ENCODE peak calls at places on chromosomes 6 and 20, in ten cellular contexts. One of them, this sample, is unnamed.

GRCh38 chr6:7669742-7670141 is 56.2 kb upstream of the BMP6 start:
- DNase-seq in left lung: no peak
- DNase-seq in pancreas: no peak
- DNase-seq in brain microvascular endothelial cell: no peak
- DNase-seq in upper lobe of right lung: no peak
- DNase-seq in testis: no peak
- DNase-seq in psoas muscle: no peak
- DNase-seq in cardiac muscle cell: no peak
- DNase-seq in spleen: no peak
- DNase-seq in transverse colon: no peak
- DNase-seq in this sample: no peak

GRCh38 chr6:167858086-167858591 is 31.4 kb downstream of the AFDN start:
- DNase-seq in left lung: no peak
- DNase-seq in pancreas: no peak
- DNase-seq in brain microvascular endothelial cell: peak
- DNase-seq in upper lobe of right lung: no peak
- DNase-seq in testis: no peak
- DNase-seq in psoas muscle: no peak
- DNase-seq in cardiac muscle cell: no peak
- DNase-seq in spleen: no peak
- DNase-seq in transverse colon: no peak
- DNase-seq in this sample: no peak

GRCh38 chr6:83889625-83890024 is 30.1 kb downstream of the CYB5R4 start:
- DNase-seq in left lung: no peak
- DNase-seq in pancreas: no peak
- DNase-seq in brain microvascular endothelial cell: no peak
- DNase-seq in upper lobe of right lung: no peak
- DNase-seq in testis: no peak
- DNase-seq in psoas muscle: no peak
- DNase-seq in cardiac muscle cell: no peak
- DNase-seq in spleen: no peak
- DNase-seq in transverse colon: no peak
- DNase-seq in this sample: no peak

GRCh38 chr6:106886922-106887797 is 87.4 kb downstream of the CD24 start:
- DNase-seq in left lung: no peak
- DNase-seq in pancreas: no peak
- DNase-seq in brain microvascular endothelial cell: no peak
- DNase-seq in upper lobe of right lung: no peak
- DNase-seq in testis: no peak
- DNase-seq in psoas muscle: no peak
- DNase-seq in cardiac muscle cell: peak
- DNase-seq in spleen: no peak
- DNase-seq in transverse colon: no peak
- DNase-seq in this sample: no peak

GRCh38 chr20:63625771-63626423 is 1.0 kb downstream of the GMEB2 start:
- DNase-seq in left lung: peak
- DNase-seq in pancreas: peak
- DNase-seq in brain microvascular endothelial cell: peak
- DNase-seq in upper lobe of right lung: peak
- DNase-seq in testis: no peak
- DNase-seq in psoas muscle: no peak
- DNase-seq in cardiac muscle cell: peak
- DNase-seq in spleen: peak
- DNase-seq in transverse colon: peak
- DNase-seq in this sample: peak

GRCh38 chr20:16296933-16297332 is 276.3 kb downstream of the KIF16B start:
- DNase-seq in left lung: no peak
- DNase-seq in pancreas: no peak
- DNase-seq in brain microvascular endothelial cell: no peak
- DNase-seq in upper lobe of right lung: no peak
- DNase-seq in testis: peak
- DNase-seq in psoas muscle: no peak
- DNase-seq in cardiac muscle cell: no peak
- DNase-seq in spleen: no peak
- DNase-seq in transverse colon: no peak
- DNase-seq in this sample: no peak

GRCh38 chr6:154457046-154457713 is 53.3 kb downstream of the CNKSR3 start:
- DNase-seq in left lung: no peak
- DNase-seq in pancreas: no peak
- DNase-seq in brain microvascular endothelial cell: peak
- DNase-seq in upper lobe of right lung: no peak
- DNase-seq in testis: no peak
- DNase-seq in psoas muscle: no peak
- DNase-seq in cardiac muscle cell: no peak
- DNase-seq in spleen: no peak
- DNase-seq in transverse colon: no peak
- DNase-seq in this sample: no peak

GRCh38 chr6:150016324-150017185 is 8.8 kb downstream of the RAET1L start:
- DNase-seq in left lung: no peak
- DNase-seq in pancreas: peak
- DNase-seq in brain microvascular endothelial cell: peak
- DNase-seq in upper lobe of right lung: no peak
- DNase-seq in testis: peak
- DNase-seq in psoas muscle: no peak
- DNase-seq in cardiac muscle cell: peak
- DNase-seq in spleen: peak
- DNase-seq in transverse colon: peak
- DNase-seq in this sample: peak

GRCh38 chr6:79665725-79666551 is 34.8 kb downstream of the SH3BGRL2 start:
- DNase-seq in left lung: no peak
- DNase-seq in pancreas: no peak
- DNase-seq in brain microvascular endothelial cell: no peak
- DNase-seq in upper lobe of right lung: no peak
- DNase-seq in testis: no peak
- DNase-seq in psoas muscle: no peak
- DNase-seq in cardiac muscle cell: peak
- DNase-seq in spleen: no peak
- DNase-seq in transverse colon: no peak
- DNase-seq in this sample: no peak

GRCh38 chr6:107589199-107589598 is 99.3 kb downstream of the SOBP start:
- DNase-seq in left lung: no peak
- DNase-seq in pancreas: no peak
- DNase-seq in brain microvascular endothelial cell: no peak
- DNase-seq in upper lobe of right lung: no peak
- DNase-seq in testis: no peak
- DNase-seq in psoas muscle: no peak
- DNase-seq in cardiac muscle cell: no peak
- DNase-seq in spleen: no peak
- DNase-seq in transverse colon: no peak
- DNase-seq in this sample: no peak

GRCh38 chr6:156268849-156269248 is 508.3 kb upstream of the ARID1B start:
- DNase-seq in left lung: no peak
- DNase-seq in pancreas: no peak
- DNase-seq in brain microvascular endothelial cell: no peak
- DNase-seq in upper lobe of right lung: no peak
- DNase-seq in testis: no peak
- DNase-seq in psoas muscle: no peak
- DNase-seq in cardiac muscle cell: no peak
- DNase-seq in spleen: no peak
- DNase-seq in transverse colon: no peak
- DNase-seq in this sample: no peak

DNA sequence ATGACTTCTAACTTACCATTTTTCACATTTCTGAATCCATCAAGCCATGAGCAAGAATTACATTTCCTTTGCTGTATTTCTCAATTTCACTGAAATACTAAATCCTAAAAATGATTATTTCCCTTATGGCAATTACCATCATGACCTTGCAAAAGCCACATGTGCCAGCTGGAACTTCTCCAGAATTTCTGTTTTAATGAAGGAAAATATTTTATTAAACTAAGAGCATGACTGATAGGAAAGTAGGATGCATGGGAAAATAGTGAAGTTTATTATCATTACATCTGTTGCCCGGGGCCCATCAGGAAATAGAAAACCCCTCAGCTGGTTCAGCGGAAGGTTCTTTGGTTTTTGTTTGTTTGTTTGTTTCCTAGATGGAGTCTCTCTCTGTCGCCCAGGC is 14.4 kb upstream of the TMEM242 start:
- DNase-seq in left lung: no peak
- DNase-seq in pancreas: no peak
- DNase-seq in brain microvascular endothelial cell: no peak
- DNase-seq in upper lobe of right lung: no peak
- DNase-seq in testis: no peak
- DNase-seq in psoas muscle: no peak
- DNase-seq in cardiac muscle cell: no peak
- DNase-seq in spleen: no peak
- DNase-seq in transverse colon: no peak
- DNase-seq in this sample: no peak
- H3K27ac ChIP-seq in left lung: no peak
- H3K27ac ChIP-seq in pancreas: no peak
- H3K27ac ChIP-seq in brain microvascular endothelial cell: no peak
- H3K27ac ChIP-seq in upper lobe of right lung: no peak
- H3K27ac ChIP-seq in testis: no peak
- H3K27ac ChIP-seq in psoas muscle: no peak
- H3K27ac ChIP-seq in cardiac muscle cell: no peak
- H3K27ac ChIP-seq in spleen: no peak
- H3K27ac ChIP-seq in transverse colon: no peak
- H3K27ac ChIP-seq in this sample: no peak

GRCh38 chr6:14664112-14664592 is 546.6 kb downstream of the CD83 start:
- DNase-seq in left lung: no peak
- DNase-seq in pancreas: no peak
- DNase-seq in brain microvascular endothelial cell: no peak
- DNase-seq in upper lobe of right lung: no peak
- DNase-seq in testis: no peak
- DNase-seq in psoas muscle: no peak
- DNase-seq in cardiac muscle cell: no peak
- DNase-seq in spleen: peak
- DNase-seq in transverse colon: no peak
- DNase-seq in this sample: no peak
- TF ChIP-seq CTCF in left lung: no peak
- TF ChIP-seq CTCF in pancreas: no peak
- TF ChIP-seq CTCF in brain microvascular endothelial cell: no peak
- TF ChIP-seq CTCF in upper lobe of right lung: no peak
- TF ChIP-seq CTCF in testis: no peak
- TF ChIP-seq CTCF in psoas muscle: no peak
- TF ChIP-seq CTCF in cardiac muscle cell: no peak
- TF ChIP-seq CTCF in spleen: no peak
- TF ChIP-seq CTCF in transverse colon: no peak
- TF ChIP-seq CTCF in this sample: no peak

GRCh38 chr6:28884423-28885148 is 39.2 kb downstream of the TRIM27 start:
- DNase-seq in left lung: no peak
- DNase-seq in pancreas: no peak
- DNase-seq in brain microvascular endothelial cell: no peak
- DNase-seq in upper lobe of right lung: no peak
- DNase-seq in testis: peak
- DNase-seq in psoas muscle: no peak
- DNase-seq in cardiac muscle cell: no peak
- DNase-seq in spleen: no peak
- DNase-seq in transverse colon: no peak
- DNase-seq in this sample: no peak
- H3K27ac ChIP-seq in left lung: no peak
- H3K27ac ChIP-seq in pancreas: no peak
- H3K27ac ChIP-seq in brain microvascular endothelial cell: no peak
- H3K27ac ChIP-seq in upper lobe of right lung: no peak
- H3K27ac ChIP-seq in testis: no peak
- H3K27ac ChIP-seq in psoas muscle: no peak
- H3K27ac ChIP-seq in cardiac muscle cell: no peak
- H3K27ac ChIP-seq in spleen: peak
- H3K27ac ChIP-seq in transverse colon: no peak
- H3K27ac ChIP-seq in this sample: no peak

GRCh38 chr6:2802521-2803060 is 37.4 kb downstream of the WRNIP1 start:
- DNase-seq in left lung: no peak
- DNase-seq in pancreas: no peak
- DNase-seq in brain microvascular endothelial cell: no peak
- DNase-seq in upper lobe of right lung: no peak
- DNase-seq in testis: no peak
- DNase-seq in psoas muscle: no peak
- DNase-seq in cardiac muscle cell: no peak
- DNase-seq in spleen: no peak
- DNase-seq in transverse colon: no peak
- DNase-seq in this sample: no peak
- TF ChIP-seq CTCF in left lung: no peak
- TF ChIP-seq CTCF in pancreas: no peak
- TF ChIP-seq CTCF in brain microvascular endothelial cell: no peak
- TF ChIP-seq CTCF in upper lobe of right lung: no peak
- TF ChIP-seq CTCF in testis: no peak
- TF ChIP-seq CTCF in psoas muscle: no peak
- TF ChIP-seq CTCF in cardiac muscle cell: no peak
- TF ChIP-seq CTCF in spleen: no peak
- TF ChIP-seq CTCF in transverse colon: no peak
- TF ChIP-seq CTCF in this sample: no peak

GRCh38 chr6:71287038-71287437 is 1.6 kb upstream of the OGFRL1 start:
- DNase-seq in left lung: peak
- DNase-seq in pancreas: no peak
- DNase-seq in brain microvascular endothelial cell: no peak
- DNase-seq in upper lobe of right lung: no peak
- DNase-seq in testis: peak
- DNase-seq in psoas muscle: no peak
- DNase-seq in cardiac muscle cell: no peak
- DNase-seq in spleen: peak
- DNase-seq in transverse colon: peak
- DNase-seq in this sample: peak
- H3K27ac ChIP-seq in left lung: peak
- H3K27ac ChIP-seq in pancreas: no peak
- H3K27ac ChIP-seq in brain microvascular endothelial cell: no peak
- H3K27ac ChIP-seq in upper lobe of right lung: peak
- H3K27ac ChIP-seq in testis: peak
- H3K27ac ChIP-seq in psoas muscle: peak
- H3K27ac ChIP-seq in cardiac muscle cell: no peak
- H3K27ac ChIP-seq in spleen: peak
- H3K27ac ChIP-seq in transverse colon: peak
- H3K27ac ChIP-seq in this sample: peak